ENCODE peak calls at places on chromosomes 11 and 22, in eight cellular contexts. O, I, N, E, S, J, T and U are unnamed samples.

GRCh38 chr22:45407793-45408192 is 5.6 kb downstream of the SMC1B start:
- DNase-seq in J (no peak), I (no peak), E (no peak), N (no peak), T (no peak), O (no peak), S (no peak), U (no peak)

GRCh38 chr22:35622132-35622913 is 5.2 kb upstream of the MB start:
- DNase-seq in E (peak), I (no peak), O (no peak), T (no peak), N (no peak), J (no peak), S (no peak), U (no peak)

GRCh38 chr22:35369996-35370395 is 10.9 kb upstream of the HMOX1 start:
- DNase-seq in E (no peak), T (no peak), I (no peak), N (no peak), J (no peak), S (no peak), O (no peak), U (no peak)

GRCh38 chr22:26553056-26553752 is 36.7 kb downstream of the TPST2 start:
- DNase-seq in O (peak), T (no peak), N (no peak), E (peak), I (peak), S (peak), J (peak), U (peak)

GRCh38 chr11:61109671-61110070 is 7.4 kb downstream of the CD5 start:
- DNase-seq in N (no peak), I (no peak), T (no peak), S (no peak), E (no peak), O (no peak), J (no peak), U (no peak)

GRCh38 chr11:96472085-96472484 is 82.3 kb downstream of the JRKL start:
- DNase-seq in E (no peak), I (no peak), O (peak), S (no peak), N (no peak), T (no peak), J (no peak), U (no peak)

GRCh38 chr11:10460611-10461275 is 5.7 kb downstream of the AMPD3 start:
- DNase-seq in I (no peak), T (no peak), J (no peak), S (no peak), E (no peak), O (no peak), N (no peak), U (no peak)

GRCh38 chr11:103547009-103547408 is 437.8 kb downstream of the DYNC2H1 start:
- DNase-seq in N (no peak), O (no peak), E (no peak), J (no peak), I (no peak), S (no peak), T (no peak), U (no peak)

GRCh38 chr11:46346886-46347636 is at the start of gene DGKZ:
- DNase-seq in S (peak), J (peak), I (peak), N (peak), E (peak), T (peak), O (peak), U (no peak)

GRCh38 chr11:35321532-35322320 is 97.6 kb downstream of the SLC1A2 start:
- DNase-seq in S (no peak), I (peak), N (no peak), J (peak), E (peak), T (no peak), O (peak), U (peak)

GRCh38 chr11:88790179-88790578 is 275.6 kb downstream of the GRM5 start:
- DNase-seq in J (no peak), T (no peak), I (no peak), S (no peak), E (no peak), N (no peak), O (no peak), U (no peak)

GRCh38 chr11:70210516-70210915 is 7.4 kb downstream of the FADD start:
- DNase-seq in T (no peak), N (no peak), J (no peak), I (peak), E (no peak), O (no peak), S (no peak), U (peak)

GRCh38 chr11:33659370-33660139 is 41.1 kb downstream of the C11orf91 start:
- DNase-seq in O (no peak), T (no peak), S (no peak), J (no peak), E (no peak), I (no peak), N (no peak), U (no peak)

GRCh38 chr11:68658661-68659060 is 25.7 kb upstream of the GAL start:
- DNase-seq in N (no peak), S (peak), O (peak), I (no peak), J (peak), T (no peak), E (no peak), U (peak)

GRCh38 chr11:67265633-67266423 is 445 bp upstream of the GRK2 start:
- DNase-seq in S (peak), I (peak), J (no peak), T (peak), E (peak), O (peak), N (peak), U (no peak)

GRCh38 chr22:32317524-32317923 is 40.1 kb upstream of the RFPL3 start:
- DNase-seq in E (no peak), O (no peak), I (no peak), J (no peak), S (no peak), T (no peak), N (no peak), U (no peak)

GRCh38 chr11:88431675-88432341 is 94.3 kb upstream of the CTSC start:
- DNase-seq in J (no peak), I (no peak), S (no peak), O (no peak), N (no peak), T (no peak), E (no peak), U (no peak)

GRCh38 chr11:64372021-64372420 is 13.1 kb downstream of the RPS6KA4 start:
- DNase-seq in E (no peak), O (no peak), N (no peak), S (no peak), J (no peak), T (no peak), I (no peak), U (no peak)